ENCODE peak calls at places on chromosome 18, in eight cellular contexts. One of them, this sample, is unnamed.

GRCh38 chr18:6341303-6341702 is 73.4 kb downstream of the L3MBTL4 start:
- DNase-seq in A549: no peak
- DNase-seq in Peyer's patch: no peak
- DNase-seq in transverse colon: no peak
- DNase-seq in heart left ventricle: no peak
- DNase-seq in K562: no peak
- DNase-seq in tibial nerve: no peak
- DNase-seq in suprapubic skin: no peak
- DNase-seq in this sample: no peak

GRCh38 chr18:7415081-7415894 is 151.8 kb upstream of the PTPRM start:
- DNase-seq in A549: no peak
- DNase-seq in Peyer's patch: no peak
- DNase-seq in transverse colon: no peak
- DNase-seq in heart left ventricle: peak
- DNase-seq in K562: no peak
- DNase-seq in tibial nerve: peak
- DNase-seq in suprapubic skin: no peak
- DNase-seq in this sample: no peak

GRCh38 chr18:46042571-46043123 is 29.4 kb downstream of the PSTPIP2 start:
- DNase-seq in A549: no peak
- DNase-seq in Peyer's patch: no peak
- DNase-seq in transverse colon: no peak
- DNase-seq in heart left ventricle: no peak
- DNase-seq in K562: no peak
- DNase-seq in tibial nerve: no peak
- DNase-seq in suprapubic skin: no peak
- DNase-seq in this sample: no peak

GRCh38 chr18:4248686-4249085 is 206.4 kb downstream of the DLGAP1 start:
- DNase-seq in A549: no peak
- DNase-seq in Peyer's patch: no peak
- DNase-seq in transverse colon: no peak
- DNase-seq in heart left ventricle: no peak
- DNase-seq in K562: no peak
- DNase-seq in tibial nerve: no peak
- DNase-seq in suprapubic skin: no peak
- DNase-seq in this sample: no peak

GRCh38 chr18:59892123-59892522 is 7.7 kb upstream of the PMAIP1 start:
- DNase-seq in A549: no peak
- DNase-seq in Peyer's patch: no peak
- DNase-seq in transverse colon: no peak
- DNase-seq in heart left ventricle: no peak
- DNase-seq in K562: no peak
- DNase-seq in tibial nerve: no peak
- DNase-seq in suprapubic skin: no peak
- DNase-seq in this sample: no peak

GRCh38 chr18:78979058-78979680 is 449 bp upstream of the SALL3 start:
- DNase-seq in A549: no peak
- DNase-seq in Peyer's patch: no peak
- DNase-seq in transverse colon: no peak
- DNase-seq in heart left ventricle: no peak
- DNase-seq in K562: no peak
- DNase-seq in tibial nerve: no peak
- DNase-seq in suprapubic skin: no peak
- DNase-seq in this sample: no peak

GRCh38 chr18:9029131-9029530 is 73.4 kb upstream of the NDUFV2 start:
- DNase-seq in A549: no peak
- DNase-seq in Peyer's patch: no peak
- DNase-seq in transverse colon: no peak
- DNase-seq in heart left ventricle: no peak
- DNase-seq in K562: no peak
- DNase-seq in tibial nerve: no peak
- DNase-seq in suprapubic skin: no peak
- DNase-seq in this sample: no peak

GRCh38 chr18:8260319-8260718 is 348.9 kb upstream of the RAB12 start:
- DNase-seq in A549: no peak
- DNase-seq in Peyer's patch: no peak
- DNase-seq in transverse colon: no peak
- DNase-seq in heart left ventricle: no peak
- DNase-seq in K562: no peak
- DNase-seq in tibial nerve: no peak
- DNase-seq in suprapubic skin: no peak
- DNase-seq in this sample: no peak

GRCh38 chr18:59994357-59994756 is 94.6 kb downstream of the PMAIP1 start:
- DNase-seq in A549: no peak
- DNase-seq in Peyer's patch: no peak
- DNase-seq in transverse colon: no peak
- DNase-seq in heart left ventricle: no peak
- DNase-seq in K562: no peak
- DNase-seq in tibial nerve: no peak
- DNase-seq in suprapubic skin: no peak
- DNase-seq in this sample: no peak

GRCh38 chr18:2871111-2871720 is 24.4 kb downstream of the EMILIN2 start:
- DNase-seq in A549: no peak
- DNase-seq in Peyer's patch: no peak
- DNase-seq in transverse colon: no peak
- DNase-seq in heart left ventricle: no peak
- DNase-seq in K562: no peak
- DNase-seq in tibial nerve: no peak
- DNase-seq in suprapubic skin: peak
- DNase-seq in this sample: no peak

GRCh38 chr18:4831791-4832375 is 365.2 kb downstream of the AKAIN1 start:
- DNase-seq in A549: no peak
- DNase-seq in Peyer's patch: no peak
- DNase-seq in transverse colon: no peak
- DNase-seq in heart left ventricle: no peak
- DNase-seq in K562: no peak
- DNase-seq in tibial nerve: no peak
- DNase-seq in suprapubic skin: no peak
- DNase-seq in this sample: no peak

GRCh38 chr18:50187659-50188058 is 7.3 kb downstream of the MYO5B start:
- DNase-seq in A549: no peak
- DNase-seq in Peyer's patch: no peak
- DNase-seq in transverse colon: no peak
- DNase-seq in heart left ventricle: no peak
- DNase-seq in K562: no peak
- DNase-seq in tibial nerve: no peak
- DNase-seq in suprapubic skin: no peak
- DNase-seq in this sample: no peak

GRCh38 chr18:50189160-50189559 is 5.8 kb downstream of the MYO5B start:
- DNase-seq in A549: no peak
- DNase-seq in Peyer's patch: no peak
- DNase-seq in transverse colon: no peak
- DNase-seq in heart left ventricle: no peak
- DNase-seq in K562: no peak
- DNase-seq in tibial nerve: no peak
- DNase-seq in suprapubic skin: no peak
- DNase-seq in this sample: no peak

GRCh38 chr18:50186385-50186784 is 8.6 kb downstream of the MYO5B start:
- DNase-seq in A549: no peak
- DNase-seq in Peyer's patch: no peak
- DNase-seq in transverse colon: no peak
- DNase-seq in heart left ventricle: no peak
- DNase-seq in K562: no peak
- DNase-seq in tibial nerve: no peak
- DNase-seq in suprapubic skin: no peak
- DNase-seq in this sample: no peak

GRCh38 chr18:50190236-50190635 is 4.7 kb downstream of the MYO5B start:
- DNase-seq in A549: no peak
- DNase-seq in Peyer's patch: no peak
- DNase-seq in transverse colon: no peak
- DNase-seq in heart left ventricle: no peak
- DNase-seq in K562: no peak
- DNase-seq in tibial nerve: no peak
- DNase-seq in suprapubic skin: no peak
- DNase-seq in this sample: no peak

DNA sequence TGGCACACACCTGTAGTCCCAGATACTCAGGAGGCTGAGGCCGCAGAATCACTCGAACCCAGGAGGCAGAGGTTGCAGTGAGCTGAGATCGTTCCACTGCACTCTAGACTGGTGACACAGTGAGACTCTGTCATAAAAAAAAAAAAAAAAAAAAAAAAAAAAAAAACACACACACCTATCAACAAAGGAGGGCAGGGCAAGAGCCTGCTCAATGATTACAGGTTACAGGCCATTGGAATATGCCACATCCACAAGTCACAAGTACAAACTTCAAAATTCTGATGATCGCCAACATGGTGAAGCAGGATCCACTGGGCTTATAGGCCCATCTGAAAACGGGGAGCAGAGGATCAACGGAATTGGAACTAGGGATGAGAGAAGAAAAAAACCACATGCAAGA is 6.3 kb downstream of the MYO5B start:
- DNase-seq in A549: no peak
- DNase-seq in Peyer's patch: no peak
- DNase-seq in transverse colon: peak
- DNase-seq in heart left ventricle: no peak
- DNase-seq in K562: no peak
- DNase-seq in tibial nerve: no peak
- DNase-seq in suprapubic skin: no peak
- DNase-seq in this sample: no peak
- TF ChIP-seq POLR2A in A549: no peak
- TF ChIP-seq POLR2A in Peyer's patch: no peak
- TF ChIP-seq POLR2A in transverse colon: no peak
- TF ChIP-seq POLR2A in heart left ventricle: no peak
- TF ChIP-seq POLR2A in K562: no peak
- TF ChIP-seq POLR2A in tibial nerve: no peak
- TF ChIP-seq POLR2A in suprapubic skin: no peak
- TF ChIP-seq POLR2A in this sample: no peak

GRCh38 chr18:61743775-61744531 is 148.9 kb downstream of the RNF152 start:
- DNase-seq in A549: no peak
- DNase-seq in Peyer's patch: no peak
- DNase-seq in transverse colon: no peak
- DNase-seq in heart left ventricle: peak
- DNase-seq in K562: no peak
- DNase-seq in tibial nerve: peak
- DNase-seq in suprapubic skin: no peak
- DNase-seq in this sample: no peak

GRCh38 chr18:61750840-61751668 is 141.8 kb downstream of the RNF152 start:
- DNase-seq in A549: no peak
- DNase-seq in Peyer's patch: no peak
- DNase-seq in transverse colon: no peak
- DNase-seq in heart left ventricle: no peak
- DNase-seq in K562: no peak
- DNase-seq in tibial nerve: no peak
- DNase-seq in suprapubic skin: no peak
- DNase-seq in this sample: no peak

GRCh38 chr18:61749031-61749430 is 143.8 kb downstream of the RNF152 start:
- DNase-seq in A549: no peak
- DNase-seq in Peyer's patch: no peak
- DNase-seq in transverse colon: no peak
- DNase-seq in heart left ventricle: no peak
- DNase-seq in K562: no peak
- DNase-seq in tibial nerve: no peak
- DNase-seq in suprapubic skin: no peak
- DNase-seq in this sample: no peak

GRCh38 chr18:61752973-61753372 is 139.8 kb downstream of the RNF152 start:
- DNase-seq in A549: no peak
- DNase-seq in Peyer's patch: no peak
- DNase-seq in transverse colon: no peak
- DNase-seq in heart left ventricle: no peak
- DNase-seq in K562: no peak
- DNase-seq in tibial nerve: no peak
- DNase-seq in suprapubic skin: no peak
- DNase-seq in this sample: no peak

GRCh38 chr18:61748024-61748423 is 144.8 kb downstream of the RNF152 start:
- DNase-seq in A549: no peak
- DNase-seq in Peyer's patch: no peak
- DNase-seq in transverse colon: no peak
- DNase-seq in heart left ventricle: peak
- DNase-seq in K562: no peak
- DNase-seq in tibial nerve: no peak
- DNase-seq in suprapubic skin: no peak
- DNase-seq in this sample: no peak
- TF ChIP-seq POLR2A in A549: no peak
- TF ChIP-seq POLR2A in Peyer's patch: no peak
- TF ChIP-seq POLR2A in transverse colon: no peak
- TF ChIP-seq POLR2A in heart left ventricle: no peak
- TF ChIP-seq POLR2A in K562: no peak
- TF ChIP-seq POLR2A in tibial nerve: no peak
- TF ChIP-seq POLR2A in suprapubic skin: no peak
- TF ChIP-seq POLR2A in this sample: no peak

DNA sequence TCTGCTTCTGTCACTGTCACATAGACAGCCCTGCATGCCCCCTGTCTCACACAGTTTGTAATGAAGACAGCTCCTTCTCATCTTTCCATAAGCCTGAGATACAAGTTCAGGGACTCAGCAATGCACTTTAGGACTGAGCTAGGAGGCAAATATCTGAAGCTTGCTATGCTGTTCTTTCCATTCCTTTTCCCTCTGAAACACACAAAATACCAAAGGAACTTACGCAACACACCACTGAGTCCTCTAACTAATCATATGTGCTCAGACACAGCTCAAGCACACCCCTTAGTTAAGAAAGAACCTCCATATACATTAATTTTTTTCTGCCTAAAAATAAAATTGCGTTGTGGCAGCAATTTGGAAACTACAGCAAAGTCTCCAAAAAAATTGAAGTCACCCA is 17.9 kb downstream of the SERPINB8 start:
- DNase-seq in A549: no peak
- DNase-seq in Peyer's patch: no peak
- DNase-seq in transverse colon: no peak
- DNase-seq in heart left ventricle: no peak
- DNase-seq in K562: no peak
- DNase-seq in tibial nerve: no peak
- DNase-seq in suprapubic skin: no peak
- DNase-seq in this sample: no peak
- TF ChIP-seq POLR2A in A549: no peak
- TF ChIP-seq POLR2A in Peyer's patch: no peak
- TF ChIP-seq POLR2A in transverse colon: no peak
- TF ChIP-seq POLR2A in heart left ventricle: no peak
- TF ChIP-seq POLR2A in K562: no peak
- TF ChIP-seq POLR2A in tibial nerve: no peak
- TF ChIP-seq POLR2A in suprapubic skin: no peak
- TF ChIP-seq POLR2A in this sample: no peak

GRCh38 chr18:24014986-24015896 is 687 bp downstream of the TTC39C start:
- DNase-seq in A549: peak
- DNase-seq in Peyer's patch: peak
- DNase-seq in transverse colon: peak
- DNase-seq in heart left ventricle: peak
- DNase-seq in K562: no peak
- DNase-seq in tibial nerve: peak
- DNase-seq in suprapubic skin: peak
- DNase-seq in this sample: peak

GRCh38 chr18:24018299-24018910 is 3.9 kb downstream of the TTC39C start:
- DNase-seq in A549: no peak
- DNase-seq in Peyer's patch: no peak
- DNase-seq in transverse colon: no peak
- DNase-seq in heart left ventricle: no peak
- DNase-seq in K562: no peak
- DNase-seq in tibial nerve: no peak
- DNase-seq in suprapubic skin: no peak
- DNase-seq in this sample: no peak

GRCh38 chr18:24014062-24014985 is at the start of gene TTC39C:
- DNase-seq in A549: peak
- DNase-seq in Peyer's patch: peak
- DNase-seq in transverse colon: peak
- DNase-seq in heart left ventricle: peak
- DNase-seq in K562: peak
- DNase-seq in tibial nerve: peak
- DNase-seq in suprapubic skin: peak
- DNase-seq in this sample: peak

GRCh38 chr18:24016643-24017042 is 2.1 kb downstream of the TTC39C start:
- DNase-seq in A549: peak
- DNase-seq in Peyer's patch: no peak
- DNase-seq in transverse colon: no peak
- DNase-seq in heart left ventricle: no peak
- DNase-seq in K562: no peak
- DNase-seq in tibial nerve: no peak
- DNase-seq in suprapubic skin: no peak
- DNase-seq in this sample: no peak

GRCh38 chr18:24015897-24016631 is 1.5 kb downstream of the TTC39C start:
- DNase-seq in A549: no peak
- DNase-seq in Peyer's patch: no peak
- DNase-seq in transverse colon: no peak
- DNase-seq in heart left ventricle: no peak
- DNase-seq in K562: no peak
- DNase-seq in tibial nerve: no peak
- DNase-seq in suprapubic skin: no peak
- DNase-seq in this sample: no peak
- TF ChIP-seq POLR2A in A549: no peak
- TF ChIP-seq POLR2A in Peyer's patch: no peak
- TF ChIP-seq POLR2A in transverse colon: no peak
- TF ChIP-seq POLR2A in heart left ventricle: no peak
- TF ChIP-seq POLR2A in K562: no peak
- TF ChIP-seq POLR2A in tibial nerve: no peak
- TF ChIP-seq POLR2A in suprapubic skin: no peak
- TF ChIP-seq POLR2A in this sample: no peak